ENCODE peak calls at places on chromosomes 6 and 20, in five cellular contexts. S, F, R, I and Z are unnamed samples.

GRCh38 chr6:31771992-31772358 is 5.2 kb downstream of the VWA7 start:
- DNase-seq in F (no peak), S (peak), R (no peak), I (no peak), Z (no peak)

GRCh38 chr20:36084897-36085617 is 69.5 kb upstream of the EPB41L1 start:
- DNase-seq in I (no peak), R (no peak), S (peak), F (peak), Z (no peak)

GRCh38 chr6:82144852-82145332 is 102.7 kb downstream of the IBTK start:
- DNase-seq in S (peak), R (peak), F (peak), I (no peak), Z (peak)

GRCh38 chr6:149336529-149336928 is 19.0 kb downstream of the TAB2 start:
- DNase-seq in R (no peak), I (no peak), S (no peak), F (peak), Z (no peak)

GRCh38 chr6:111764238-111765182 is 108.7 kb downstream of the FYN start:
- DNase-seq in F (no peak), R (no peak), S (no peak), I (no peak), Z (no peak)

GRCh38 chr6:160069050-160069454 is 52.6 kb upstream of the SLC22A1 start:
- DNase-seq in F (no peak), R (no peak), S (no peak), I (no peak), Z (no peak)

GRCh38 chr6:52672422-52673025 is 1.6 kb downstream of the TMEM14A start:
- DNase-seq in I (no peak), R (no peak), S (peak), F (peak), Z (no peak)

GRCh38 chr20:62427172-62428007 is at the start of gene RBBP8NL:
- DNase-seq in R (no peak), F (peak), S (no peak), I (peak), Z (no peak)

GRCh38 chr6:45044510-45045252 is 283.4 kb upstream of the RUNX2 start:
- DNase-seq in I (no peak), F (no peak), R (no peak), S (no peak), Z (no peak)

GRCh38 chr20:12130781-12131180 is 213.1 kb downstream of the BTBD3 start:
- DNase-seq in F (no peak), I (no peak), R (no peak), S (peak), Z (no peak)

GRCh38 chr6:139380168-139380567 is 5.7 kb upstream of the CITED2 start:
- DNase-seq in S (no peak), F (no peak), I (no peak), R (no peak), Z (no peak)

GRCh38 chr6:90294614-90294988 is 2.0 kb downstream of the BACH2 start:
- DNase-seq in S (no peak), R (peak), F (no peak), I (no peak), Z (peak)

GRCh38 chr20:1333462-1334369 is 4.8 kb upstream of the SDCBP2 start:
- DNase-seq in F (no peak), I (no peak), S (no peak), R (no peak), Z (no peak)

GRCh38 chr6:37449984-37450383 is 17.0 kb downstream of the CMTR1 start:
- DNase-seq in F (no peak), I (no peak), R (no peak), S (no peak), Z (no peak)

GRCh38 chr20:37407573-37408002 is 61.6 kb downstream of the SRC start:
- DNase-seq in I (no peak), S (no peak), F (peak), R (no peak), Z (no peak)

GRCh38 chr6:121748376-121748775 is 312.9 kb downstream of the GJA1 start:
- DNase-seq in F (no peak), R (no peak), I (no peak), S (no peak), Z (no peak)

GRCh38 chr20:57323034-57323433 is 6.6 kb upstream of the SPO11 start:
- DNase-seq in R (no peak), S (peak), I (peak), F (peak), Z (no peak)

GRCh38 chr6:169722362-169723199 is 1.7 kb downstream of the PHF10 start:
- DNase-seq in I (no peak), R (peak), F (peak), S (peak), Z (no peak)

GRCh38 chr6:169639653-169640278 is 62.1 kb downstream of the WDR27 start:
- DNase-seq in I (no peak), S (no peak), R (no peak), F (no peak), Z (no peak)

GRCh38 chr6:132132420-132132819 is 181.2 kb upstream of the CCN2 start:
- DNase-seq in S (peak), I (no peak), F (no peak), R (no peak), Z (no peak)

GRCh38 chr20:48791014-48791413 is 36.8 kb downstream of the PREX1 start:
- DNase-seq in I (no peak), F (peak), R (no peak), S (no peak), Z (no peak)

GRCh38 chr20:10919549-10920140 is 245.8 kb upstream of the JAG1 start:
- DNase-seq in R (no peak), I (no peak), S (peak), F (no peak), Z (no peak)

GRCh38 chr20:38863024-38863851 is 57.7 kb downstream of the PPP1R16B start:
- DNase-seq in F (no peak), S (no peak), R (no peak), I (no peak), Z (no peak)

GRCh38 chr6:168789699-168790098 is 348.7 kb downstream of the SMOC2 start:
- DNase-seq in I (no peak), R (no peak), S (no peak), F (no peak), Z (no peak)

GRCh38 chr20:32564921-32565734 is 20.0 kb downstream of the NOL4L start:
- DNase-seq in F (no peak), R (no peak), I (no peak), S (peak), Z (peak)

GRCh38 chr6:127391019-127391974 is 47.9 kb upstream of the ECHDC1 start:
- DNase-seq in S (no peak), R (no peak), F (no peak), I (no peak), Z (no peak)

GRCh38 chr6:27810768-27811298 is 101.4 kb downstream of the OR2B2 start:
- DNase-seq in R (no peak), S (no peak), I (no peak), F (peak), Z (no peak)